ENCODE peak calls at places on chromosomes 16 and 17, in eight cellular contexts. P is T-helper 2 cell; C is NCI-H1436 treated with DMSO at 0.1 percent for 48 hours; E is brain microvascular endothelial cell; S is central memory CD4-positive, alpha-beta T cell; Z is dermis microvascular lymphatic vessel endothelial cell; Q is M059J; D is activated naive CD4-positive, alpha-beta T cell treated with anti-CD3 and anti-CD28 coated beads, Interleukin-2, amount 10 ng/mL, durations not matched to agents 7 days and 5 days. K is an unnamed sample.

GRCh38 chr17:51802544-51802943 is 356.0 kb downstream of the CA10 start:
- DNase-seq in Z (no peak), Q (no peak), D (no peak), P (no peak), S (no peak), E (no peak), C (no peak), K (no peak)

GRCh38 chr16:89918453-89919347 is at the start of gene MC1R:
- DNase-seq in P (no peak), E (peak), Q (no peak), C (no peak), Z (no peak), D (no peak), S (no peak), K (peak)

GRCh38 chr17:40448639-40449261 is 5.5 kb downstream of the IGFBP4 start:
- DNase-seq in E (no peak), Z (no peak), D (no peak), C (no peak), P (no peak), Q (no peak), S (no peak), K (peak)

GRCh38 chr17:63431618-63431938 is 14.5 kb downstream of the CYB561 start:
- DNase-seq in C (no peak), E (no peak), Q (no peak), S (no peak), D (no peak), Z (no peak), P (no peak), K (no peak)

GRCh38 chr16:22370038-22370541 is 4.3 kb downstream of the CDR2 start:
- DNase-seq in Q (peak), S (no peak), E (no peak), D (no peak), P (no peak), Z (no peak), C (no peak), K (no peak)

GRCh38 chr17:8807070-8807550 is 7.9 kb upstream of the MFSD6L start:
- DNase-seq in S (no peak), D (no peak), C (no peak), Z (no peak), P (no peak), Q (peak), E (no peak), K (no peak)

GRCh38 chr17:6163632-6164319 is 93.6 kb downstream of the WSCD1 start:
- DNase-seq in Z (no peak), S (no peak), C (no peak), E (no peak), P (no peak), Q (peak), D (no peak), K (no peak)

GRCh38 chr17:11356371-11356770 is 115.4 kb downstream of the SHISA6 start:
- DNase-seq in Z (no peak), Q (no peak), P (no peak), D (no peak), S (no peak), C (no peak), E (no peak), K (no peak)

GRCh38 chr17:35404360-35404759 is 27.9 kb downstream of the SLFN12 start:
- DNase-seq in C (no peak), Q (no peak), E (no peak), Z (no peak), P (no peak), D (no peak), S (no peak), K (peak)

GRCh38 chr17:76080207-76080933 is 1.4 kb downstream of the ZACN start:
- DNase-seq in E (no peak), D (no peak), S (no peak), P (no peak), C (no peak), Z (no peak), Q (no peak), K (no peak)

GRCh38 chr17:39999067-39999466 is 16.2 kb upstream of the CSF3 start:
- DNase-seq in S (no peak), Z (no peak), C (no peak), Q (peak), E (peak), P (no peak), D (no peak), K (no peak)

GRCh38 chr17:79878346-79878745 is 39.1 kb upstream of the CBX4 start:
- DNase-seq in E (no peak), C (no peak), P (no peak), D (no peak), Q (no peak), Z (no peak), S (no peak), K (no peak)

GRCh38 chr17:35479271-35479670 is 30.7 kb upstream of the SLFN13 start:
- DNase-seq in D (no peak), C (no peak), E (no peak), S (no peak), P (no peak), Z (no peak), Q (no peak), K (no peak)

GRCh38 chr17:50169121-50169764 is 3.4 kb downstream of the SGCA start:
- DNase-seq in S (peak), C (no peak), D (peak), Q (peak), P (peak), Z (peak), E (no peak), K (peak)

GRCh38 chr16:27561216-27561615 is 11.3 kb downstream of the KATNIP start:
- DNase-seq in D (no peak), P (no peak), Z (peak), Q (no peak), C (no peak), E (no peak), S (no peak), K (no peak)

GRCh38 chr17:79628861-79629547 is 18.2 kb upstream of the RBFOX3 start:
- DNase-seq in C (no peak), S (no peak), P (no peak), Q (no peak), D (peak), E (no peak), Z (no peak), K (no peak)

GRCh38 chr16:14629612-14629918 is 495 bp downstream of the PARN start:
- DNase-seq in Z (no peak), Q (peak), S (peak), E (no peak), P (no peak), C (no peak), D (no peak), K (no peak)

GRCh38 chr17:3964203-3965122 is at the start of gene ATP2A3:
- DNase-seq in E (no peak), P (peak), D (peak), Z (no peak), Q (no peak), C (no peak), S (peak), K (peak)

GRCh38 chr16:476039-476438 is 50.6 kb downstream of the RAB11FIP3 start:
- DNase-seq in Q (peak), E (no peak), D (no peak), Z (no peak), S (no peak), P (no peak), C (no peak), K (no peak)

GRCh38 chr16:13633381-13633861 is 286.5 kb upstream of the ERCC4 start:
- DNase-seq in S (no peak), C (no peak), D (no peak), Z (no peak), E (no peak), Q (peak), P (no peak), K (no peak)

GRCh38 chr16:69253796-69254426 is 57.2 kb upstream of the VPS4A start:
- DNase-seq in D (no peak), P (no peak), Z (no peak), Q (no peak), C (no peak), S (peak), E (no peak), K (no peak)

GRCh38 chr17:38667099-38667786 is 7.5 kb downstream of the EPOP start:
- DNase-seq in D (peak), C (no peak), E (peak), S (peak), P (peak), Q (peak), Z (peak), K (peak)

GRCh38 chr17:32127156-32127897 is 15.0 kb upstream of the RHOT1 start:
- DNase-seq in P (peak), Z (no peak), E (peak), C (peak), S (peak), D (peak), Q (peak), K (peak)

GRCh38 chr17:2111691-2112090 is 56.8 kb downstream of the HIC1 start:
- DNase-seq in E (peak), D (no peak), Q (peak), C (no peak), P (no peak), S (no peak), Z (no peak), K (no peak)

K was measured in HuH-7.